ENCODE peak calls at places on chromosomes 5 and 9, in five cellular contexts. N is SK-N-SH, H is K562, Y is HepG2, L is GM12878. V is an unnamed sample.

GRCh38 chr5:82694886-82695285 is 382.3 kb downstream of the TMEM167A start:
- DNase-seq in H (no peak), N (no peak), Y (no peak), L (no peak), V (no peak)

GRCh38 chr5:113359419-113359818 is 75.4 kb downstream of the TSSK1B start:
- DNase-seq in Y (no peak), L (no peak), H (no peak), N (no peak), V (no peak)

GRCh38 chr9:34686732-34687131 is 4.3 kb downstream of the CCL19 start:
- DNase-seq in L (no peak), N (no peak), Y (no peak), H (no peak), V (no peak)

GRCh38 chr5:172405708-172406107 is 48.6 kb downstream of the SH3PXD2B start:
- DNase-seq in H (no peak), L (no peak), Y (no peak), N (no peak), V (no peak)

GRCh38 chr5:142767925-142768324 is 2.3 kb upstream of the ARHGAP26 start:
- DNase-seq in Y (no peak), L (no peak), H (no peak), N (no peak), V (no peak)

GRCh38 chr5:41270423-41271251 is 57.3 kb upstream of the C6 start:
- DNase-seq in H (peak), Y (peak), N (peak), L (no peak), V (no peak)

GRCh38 chr9:70805953-70806352 is 315.5 kb downstream of the TRPM3 start:
- DNase-seq in Y (no peak), L (no peak), H (no peak), N (no peak), V (no peak)

GRCh38 chr5:127012933-127013332 is 17.4 kb downstream of the MARCHF3 start:
- DNase-seq in N (no peak), H (no peak), Y (no peak), L (no peak), V (no peak)

GRCh38 chr5:4422247-4422646 is 717.9 kb upstream of the ADAMTS16 start:
- DNase-seq in L (no peak), H (no peak), Y (no peak), N (no peak), V (no peak)

GRCh38 chr9:116098476-116098875 is 55.1 kb upstream of the PAPPA start:
- DNase-seq in N (no peak), H (no peak), L (no peak), Y (no peak), V (no peak)

GRCh38 chr9:4489919-4490704 is at the start of gene SLC1A1:
- DNase-seq in Y (no peak), N (peak), L (peak), H (no peak), V (peak)

GRCh38 chr9:133066181-133066983 is 4.6 kb downstream of the CEL start:
- DNase-seq in Y (no peak), L (no peak), H (no peak), N (peak), V (no peak)

GRCh38 chr9:88991066-88992030 is at the start of gene S1PR3:
- DNase-seq in Y (no peak), H (peak), L (no peak), N (peak), V (peak)

GRCh38 chr9:109868222-109868621 is 88.2 kb downstream of the PALM2AKAP2 start:
- DNase-seq in Y (no peak), H (no peak), L (no peak), N (no peak), V (no peak)

GRCh38 chr5:173321886-173322285 is 6.3 kb downstream of the STC2 start:
- DNase-seq in L (no peak), N (no peak), Y (no peak), H (no peak), V (no peak)

GRCh38 chr5:12910611-12911010 is 1006.4 kb upstream of the CTNND2 start:
- DNase-seq in N (no peak), L (no peak), H (no peak), Y (no peak), V (no peak)

GRCh38 chr5:12911156-12911555 is 1006.9 kb upstream of the CTNND2 start:
- DNase-seq in Y (no peak), H (no peak), L (no peak), N (no peak), V (no peak)
- TF ChIP-seq REST in Y (no peak), H (no peak), L (no peak), N (no peak), V (no peak)

DNA sequence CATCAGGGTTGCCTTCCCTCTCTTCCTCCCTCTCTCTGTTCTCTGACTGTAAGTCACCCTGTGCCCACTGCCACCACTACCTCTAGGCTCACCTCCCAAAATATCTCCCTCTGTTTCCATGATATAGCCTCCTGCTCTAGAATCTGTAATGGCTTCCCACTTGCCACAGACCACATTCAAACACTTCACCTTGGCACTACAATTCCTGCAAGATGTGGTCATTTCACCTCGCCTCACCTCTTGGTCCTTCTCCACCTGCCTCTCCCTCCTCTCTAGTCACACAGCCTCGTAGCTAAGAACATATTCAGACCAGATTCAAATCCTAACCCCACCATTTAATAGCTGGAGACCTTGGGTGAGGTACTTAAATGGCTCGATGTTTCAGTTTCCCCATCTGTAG is 56.9 kb downstream of the SERINC5 start:
- DNase-seq in Y (no peak), H (no peak), N (no peak), L (no peak), V (no peak)
- TF ChIP-seq GABPA in Y (no peak), H (no peak), N (no peak), L (no peak), V (no peak)

DNA sequence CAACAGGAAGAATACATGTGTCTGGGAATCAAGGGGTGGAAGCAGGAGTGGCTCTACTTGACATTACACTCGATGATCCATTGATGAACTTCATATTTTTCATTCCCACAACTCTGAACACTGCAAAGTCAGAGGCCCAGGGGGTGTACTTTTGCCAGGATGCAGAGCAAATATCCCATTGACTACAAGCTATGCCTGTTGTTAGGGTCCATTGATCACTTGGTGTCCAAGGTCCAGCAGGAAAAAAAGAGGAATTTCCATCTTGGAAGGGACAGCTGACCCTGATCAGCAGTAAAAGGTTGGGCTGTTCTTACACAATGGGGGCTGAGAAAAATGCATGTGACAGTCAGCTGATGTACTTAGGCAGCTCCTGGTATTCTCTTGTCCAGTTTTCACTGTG is 118.5 kb upstream of the MAP1B start:
- DNase-seq in H (no peak), Y (peak), N (no peak), L (no peak), V (no peak)
- TF ChIP-seq REST in H (no peak), Y (no peak), N (no peak), L (no peak), V (no peak)

GRCh38 chr9:98332405-98332831 is 77.0 kb upstream of the TBC1D2 start:
- DNase-seq in Y (no peak), L (no peak), N (no peak), H (peak), V (no peak)

GRCh38 chr9:98335666-98336065 is 80.2 kb upstream of the TBC1D2 start:
- DNase-seq in L (no peak), H (no peak), Y (no peak), N (no peak), V (no peak)

GRCh38 chr9:98333703-98334582 is 78.5 kb upstream of the TBC1D2 start:
- DNase-seq in N (no peak), Y (no peak), L (no peak), H (peak), V (no peak)

GRCh38 chr9:98331536-98332259 is 76.2 kb upstream of the TBC1D2 start:
- DNase-seq in H (peak), N (no peak), Y (no peak), L (no peak), V (no peak)

GRCh38 chr9:98334796-98335195 is 79.3 kb upstream of the TBC1D2 start:
- DNase-seq in Y (no peak), L (no peak), N (no peak), H (no peak), V (no peak)
- TF ChIP-seq GABPA in Y (no peak), L (no peak), N (no peak), H (no peak), V (no peak)

DNA sequence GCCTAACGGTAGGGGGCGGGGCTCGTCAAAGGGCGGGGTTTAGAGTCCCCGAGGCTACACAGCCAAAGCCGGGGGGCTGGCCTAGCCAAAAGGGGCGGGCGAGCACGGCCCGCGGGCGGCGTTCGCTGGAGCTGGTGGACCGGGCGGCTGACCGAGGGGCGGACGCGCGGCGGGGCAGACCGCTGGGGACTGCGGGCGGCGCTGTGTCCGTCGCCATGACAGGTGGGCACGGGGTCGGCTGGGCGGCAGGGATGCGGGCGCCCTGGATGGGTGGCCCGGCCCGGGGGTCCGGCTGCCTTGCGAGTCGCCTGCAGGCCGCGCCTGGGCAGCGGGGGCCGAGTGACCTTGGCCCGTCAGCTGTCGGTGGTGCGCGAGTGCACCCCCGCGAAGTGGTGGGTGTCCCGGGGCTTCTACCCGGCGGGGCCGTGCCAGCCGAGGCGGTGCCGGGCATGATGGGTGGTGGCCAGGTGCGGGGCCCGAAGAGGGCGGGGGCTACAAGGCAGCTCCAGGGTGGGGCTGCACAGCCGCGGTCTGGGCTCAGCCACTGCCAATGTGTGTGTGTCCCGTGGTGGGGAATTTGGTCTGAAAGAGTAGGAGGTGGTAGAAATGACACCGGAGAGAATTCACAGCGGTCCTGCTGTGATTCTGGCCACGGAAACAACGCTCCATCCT is at the start of gene CARD19:
- DNase-seq in N (no peak), Y (no peak), H (peak), L (no peak), V (no peak)
- TF ChIP-seq REST in N (no peak), Y (no peak), H (peak), L (no peak), V (no peak)

GRCh38 chr9:32344551-32345182 is 39.8 kb upstream of the ACO1 start:
- DNase-seq in N (no peak), H (no peak), L (no peak), Y (no peak), V (no peak)
- TF ChIP-seq GABPA in N (no peak), H (no peak), L (no peak), Y (no peak), V (no peak)

GRCh38 chr9:91119679-91120078 is 242.0 kb downstream of the AUH start:
- DNase-seq in Y (no peak), N (no peak), L (no peak), H (no peak), V (no peak)
- TF ChIP-seq REST in Y (no peak), N (no peak), L (no peak), H (no peak), V (no peak)

GRCh38 chr5:169971780-169972179 is 8.5 kb downstream of the INSYN2B start:
- DNase-seq in N (no peak), L (no peak), H (no peak), Y (no peak), V (no peak)

GRCh38 chr5:169974121-169974770 is 6.0 kb downstream of the INSYN2B start:
- DNase-seq in N (no peak), H (no peak), L (no peak), Y (no peak), V (no peak)

GRCh38 chr5:169970334-169970733 is 10.0 kb downstream of the INSYN2B start:
- DNase-seq in L (no peak), N (no peak), H (no peak), Y (no peak), V (no peak)

DNA sequence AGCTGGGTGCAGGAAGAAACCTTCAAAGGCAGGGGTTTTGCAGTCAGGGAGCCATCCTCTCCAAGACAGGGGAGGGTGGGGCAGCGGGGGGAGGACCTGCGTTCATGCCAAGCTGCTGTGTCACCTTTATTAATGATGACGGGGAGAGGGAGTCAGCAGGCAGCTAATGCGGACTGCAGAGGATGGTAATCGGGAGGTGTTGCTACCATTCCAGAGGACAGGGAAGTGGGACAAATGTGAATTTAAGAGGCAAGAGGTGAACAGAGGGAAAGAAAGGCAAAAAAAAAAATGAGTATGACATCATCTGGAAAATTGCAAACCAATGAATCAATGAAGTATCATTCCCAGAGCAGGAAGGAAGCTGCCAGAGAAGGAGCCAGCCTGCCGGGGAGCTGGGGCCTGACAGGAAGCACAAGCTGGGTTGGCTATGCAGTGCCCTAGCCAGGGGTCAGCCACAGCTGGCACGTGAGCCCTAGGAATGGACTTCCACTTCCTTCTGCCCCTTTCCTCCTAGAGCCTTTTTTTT is 9.3 kb downstream of the INSYN2B start:
- DNase-seq in L (no peak), H (no peak), Y (no peak), N (peak), V (no peak)
- TF ChIP-seq GABPA in L (no peak), H (no peak), Y (no peak), N (peak), V (no peak)

GRCh38 chr9:86700601-86701000 is 246.7 kb downstream of the GAS1 start:
- DNase-seq in Y (no peak), L (no peak), H (no peak), N (no peak), V (no peak)
- TF ChIP-seq REST in Y (no peak), L (no peak), H (no peak), N (no peak), V (no peak)

GRCh38 chr9:82922686-82923085 is 140.3 kb downstream of the RASEF start:
- DNase-seq in Y (no peak), L (no peak), N (no peak), H (no peak), V (no peak)

GRCh38 chr9:82920154-82920553 is 142.8 kb downstream of the RASEF start:
- DNase-seq in Y (no peak), H (no peak), L (no peak), N (no peak), V (no peak)

GRCh38 chr9:82924243-82924605 is 138.7 kb downstream of the RASEF start:
- DNase-seq in N (no peak), Y (no peak), L (no peak), H (no peak), V (no peak)

DNA sequence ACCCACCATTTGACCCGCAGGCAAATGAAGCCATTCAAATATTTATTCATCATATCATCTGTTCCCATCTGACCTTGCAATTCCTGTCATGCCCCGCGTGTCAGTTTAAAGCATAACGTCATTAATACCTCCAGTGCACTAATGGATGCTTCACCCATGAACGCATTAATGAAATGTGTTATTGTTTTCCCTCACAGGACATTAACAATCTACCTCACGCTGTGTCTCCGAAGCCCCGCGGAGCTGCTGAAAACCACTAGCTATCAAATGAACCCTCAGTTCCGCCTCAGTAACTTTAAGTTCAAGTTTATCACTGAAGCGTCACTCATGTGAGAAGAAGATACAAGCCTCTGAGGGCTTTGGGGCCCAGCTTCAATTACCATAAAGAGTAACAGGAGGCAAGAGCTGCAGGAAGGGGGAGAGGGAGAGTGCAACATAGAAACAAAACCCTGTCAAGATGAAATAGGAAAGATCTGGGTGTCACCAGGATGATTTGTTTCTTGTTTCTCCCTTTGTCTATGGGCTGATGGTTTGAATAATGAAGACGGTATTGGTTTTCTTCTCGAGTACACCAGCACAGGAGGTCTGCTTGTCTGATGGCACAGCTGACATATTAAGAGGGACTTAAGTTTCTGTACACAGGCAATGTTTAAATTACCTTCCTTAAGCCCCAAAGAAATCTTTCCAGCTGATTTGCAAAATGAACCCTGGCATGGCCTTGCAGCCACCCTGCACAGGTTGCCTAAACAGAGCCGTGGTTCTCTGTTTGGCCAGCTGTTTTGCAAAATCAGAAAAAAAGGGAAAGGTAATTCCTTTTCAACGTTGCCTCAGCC is 139.3 kb downstream of the RASEF start:
- DNase-seq in N (no peak), H (no peak), L (no peak), Y (peak), V (no peak)
- TF ChIP-seq GABPA in N (no peak), H (no peak), L (no peak), Y (no peak), V (no peak)